ENCODE peak calls at places on chromosomes 5 and 9, in ten cellular contexts. X is transverse colon, D is GM23338, S is HCT116, P is stomach, V is spleen, C is H1, U is HepG2, Z is prostate gland, N is sigmoid colon. G is an unnamed sample.

GRCh38 chr9:76516350-76516749 is 57.4 kb downstream of the GCNT1 start:
- DNase-seq in Z (no peak), V (no peak), C (no peak), S (no peak), D (no peak), N (no peak), X (no peak), U (no peak), P (no peak), G (no peak)

GRCh38 chr9:131776473-131776872 is 36.6 kb upstream of the RAPGEF1 start:
- DNase-seq in X (no peak), Z (no peak), U (peak; percentile 32), C (no peak), S (peak; percentile 13), P (no peak), D (peak; percentile 91), V (no peak), N (no peak), G (no peak)

GRCh38 chr9:2208465-2208864 is 193.3 kb downstream of the SMARCA2 start:
- DNase-seq in X (no peak), P (no peak), U (no peak), D (no peak), S (no peak), C (no peak), V (no peak), N (no peak), Z (no peak), G (no peak)

GRCh38 chr5:158451203-158451982 is 592.4 kb upstream of the CLINT1 start:
- DNase-seq in N (peak; percentile 85), X (peak; percentile 13), C (no peak), S (no peak), P (no peak), U (no peak), V (no peak), D (no peak), Z (no peak), G (no peak)

GRCh38 chr9:101582593-101582992 is 12.2 kb downstream of the PPP3R2 start:
- DNase-seq in U (no peak), Z (no peak), X (no peak), S (no peak), V (no peak), C (no peak), N (no peak), D (no peak), P (no peak), G (no peak)

GRCh38 chr9:74330487-74331214 is 166.5 kb upstream of the RORB start:
- DNase-seq in D (no peak), N (no peak), X (no peak), S (no peak), C (no peak), Z (no peak), P (no peak), U (no peak), V (no peak), G (no peak)

GRCh38 chr5:142070000-142070399 is 38.6 kb upstream of the NDFIP1 start:
- DNase-seq in S (no peak), U (no peak), D (no peak), X (no peak), P (no peak), N (no peak), C (no peak), V (no peak), Z (no peak), G (no peak)

GRCh38 chr5:135745897-135746500 is 88.5 kb upstream of the SLC25A48 start:
- DNase-seq in V (no peak), D (peak; percentile 51), C (no peak), S (no peak), Z (no peak), U (no peak), P (no peak), N (no peak), X (no peak), G (no peak)

GRCh38 chr5:10201223-10201868 is 48.3 kb downstream of the ATPSCKMT start:
- DNase-seq in S (no peak), V (no peak), P (no peak), X (no peak), U (no peak), C (peak; percentile 21), N (no peak), Z (no peak), D (peak; percentile 82), G (no peak)

GRCh38 chr5:119694284-119694683 is 64.9 kb downstream of the FAM170A start:
- DNase-seq in D (no peak), N (no peak), X (no peak), C (no peak), U (no peak), P (no peak), V (no peak), Z (no peak), S (no peak), G (no peak)

GRCh38 chr5:163915481-163915961 is 410.1 kb downstream of the MAT2B start:
- DNase-seq in D (peak; percentile 49), S (no peak), U (peak; percentile 27), N (no peak), Z (no peak), P (no peak), C (no peak), X (peak; percentile 52), V (peak; percentile 86), G (no peak)

GRCh38 chr9:83440641-83441040 is 97.6 kb downstream of the FRMD3 start:
- DNase-seq in C (no peak), V (no peak), U (no peak), D (no peak), N (no peak), S (no peak), Z (no peak), X (no peak), P (peak; percentile 49), G (no peak)

GRCh38 chr5:64147849-64148441 is 17.7 kb upstream of the RNF180 start:
- DNase-seq in D (peak; percentile 73), U (peak; percentile 7), P (peak; percentile 71), N (peak; percentile 73), Z (peak; percentile 57), S (peak; percentile 8), X (peak; percentile 20), C (no peak), V (peak; percentile 69), G (peak; percentile 56)

GRCh38 chr5:95134326-95134725 is 150.6 kb downstream of the MCTP1 start:
- DNase-seq in U (no peak), C (no peak), N (no peak), S (no peak), P (no peak), X (no peak), V (no peak), Z (no peak), D (peak; percentile 32), G (no peak)

GRCh38 chr5:114361724-114362196 is at the start of gene KCNN2:
- DNase-seq in U (peak; percentile 23), X (peak; percentile 77), Z (peak; percentile 88), S (no peak), C (peak; percentile 87), P (peak; percentile 74), V (peak; percentile 85), D (peak; percentile 95), N (peak; percentile 90), G (peak; percentile 86)

GRCh38 chr5:38420691-38421395 is 135.6 kb downstream of the LIFR start:
- DNase-seq in X (peak; percentile 36), V (no peak), N (peak; percentile 69), C (no peak), U (peak; percentile 54), S (peak; percentile 60), D (peak; percentile 70), Z (peak; percentile 43), P (peak; percentile 69), G (peak; percentile 59)

GRCh38 chr5:69231281-69231680 is 3.4 kb upstream of the CDK7 start:
- DNase-seq in Z (no peak), N (no peak), X (no peak), D (no peak), U (no peak), P (no peak), C (no peak), S (no peak), V (no peak), G (no peak)

GRCh38 chr5:115431116-115431515 is 113.5 kb downstream of the FEM1C start:
- DNase-seq in D (no peak), S (no peak), C (no peak), P (no peak), N (no peak), X (no peak), Z (no peak), U (no peak), V (no peak), G (no peak)

GRCh38 chr5:22612928-22613327 is 240.2 kb downstream of the CDH12 start:
- DNase-seq in S (no peak), U (no peak), N (no peak), P (no peak), Z (no peak), X (no peak), D (no peak), V (no peak), C (no peak), G (no peak)
- H3K27me3 ChIP-seq in S (no peaks in the 10 kb centered on the region), U (no peaks in the 10 kb centered on the region), N (no peaks in the 10 kb centered on the region), P (no peaks in the 10 kb centered on the region), Z (no peaks in the 10 kb centered on the region), X (no peaks in the 10 kb centered on the region), D (no peaks in the 10 kb centered on the region), V (no peaks in the 10 kb centered on the region), C (no peaks in the 10 kb centered on the region), G (no peaks in the 10 kb centered on the region)

GRCh38 chr5:132414634-132415377 is 45.3 kb downstream of the SLC22A5 start:
- DNase-seq in N (peak; percentile 37), U (peak; percentile 53), D (no peak), S (peak; percentile 67), X (no peak), C (no peak), V (no peak), P (no peak), Z (peak; percentile 58), G (no peak)
- TF ChIP-seq POLR2AphosphoS5 in N (peak; percentile 19), U (no peak), D (no peak), S (peak; percentile 38), X (peak; percentile 61), C (no peak), V (no peak), P (peak; percentile 8), Z (peak; percentile 85), G (no peak)

GRCh38 chr9:18421391-18421790 is 52.6 kb upstream of the ADAMTSL1 start:
- DNase-seq in S (no peak), C (no peak), N (no peak), P (no peak), Z (no peak), U (no peak), X (no peak), V (no peak), D (peak; percentile 8), G (no peak)
- H3K27me3 ChIP-seq in S (no peaks in the 10 kb centered on the region), C (no peaks in the 10 kb centered on the region), N (no peaks in the 10 kb centered on the region), P (no peaks in the 10 kb centered on the region), Z (no peaks in the 10 kb centered on the region), U (no peaks in the 10 kb centered on the region), X (no peaks in the 10 kb centered on the region), V (no peaks in the 10 kb centered on the region), D (no peaks in the 10 kb centered on the region), G (no peaks in the 10 kb centered on the region)

DNA sequence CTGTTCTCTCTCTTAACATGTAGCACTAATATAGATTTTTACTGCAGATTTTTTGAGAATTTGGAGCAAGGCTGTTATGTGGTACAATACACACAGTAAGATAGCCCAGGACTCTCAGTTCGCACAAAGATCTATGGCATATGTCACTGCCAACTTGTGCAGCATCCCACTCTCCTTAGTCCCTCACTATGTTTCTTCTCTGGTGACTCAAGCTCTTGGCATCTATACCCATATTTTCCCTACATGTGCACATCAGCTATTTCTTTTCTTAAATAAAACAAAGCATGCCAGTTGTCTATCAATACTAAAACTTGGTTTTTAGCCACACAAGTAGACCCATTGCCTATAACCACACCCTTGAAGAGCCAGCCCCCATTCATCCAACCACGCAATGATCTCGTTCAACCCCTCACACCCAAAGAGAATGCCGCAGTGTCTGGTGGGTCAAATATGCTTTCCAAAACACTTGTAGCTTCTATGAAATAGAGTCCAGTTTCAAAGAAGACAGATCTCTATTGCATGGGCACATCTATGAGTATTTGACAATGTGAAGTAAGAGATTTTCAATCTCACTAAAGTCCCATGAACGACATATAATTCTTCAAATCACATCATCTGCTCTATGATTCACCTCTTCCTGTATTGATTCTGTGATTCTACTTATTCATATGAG is 18.2 kb upstream of the IL7R start:
- DNase-seq in C (no peak), S (no peak), Z (no peak), N (no peak), V (no peak), P (no peak), D (no peak), X (no peak), U (no peak), G (no peak)
- TF ChIP-seq POLR2AphosphoS5 in C (no peak), S (no peak), Z (no peak), N (no peak), V (no peak), P (no peak), D (no peak), X (no peak), U (no peak), G (no peak)